ENCODE peak calls at places on chromosomes 16 and 17, in four cellular contexts. C is IMR-90, L is ovary, E is adrenal gland. T is an unnamed sample.
A peak's percentile ranks its signal among the peaks of the same experiment; 100 is the strongest.

GRCh38 chr17:50352072-50352692 is 6.3 kb downstream of the XYLT2 start:
- DNase-seq in C (no peak), L (peak; percentile 43), E (peak; percentile 33), T (no peak)

GRCh38 chr17:73697872-73698271 is 53.6 kb upstream of the SDK2 start:
- DNase-seq in C (no peak), L (no peak), E (no peak), T (no peak)

GRCh38 chr17:66169839-66170238 is 22.1 kb downstream of the CEP112 start:
- DNase-seq in C (no peak), L (no peak), E (no peak), T (no peak)

GRCh38 chr17:1946021-1946932 is 78.9 kb downstream of the RTN4RL1 start:
- DNase-seq in C (no peak), L (no peak), E (no peak), T (no peak)

GRCh38 chr16:57092786-57093301 is 461 bp downstream of the CPNE2 start:
- DNase-seq in C (no peak), L (peak; percentile 32), E (peak; percentile 50), T (peak; percentile 72)

GRCh38 chr17:30788918-30789317 is 35.6 kb downstream of the CRLF3 start:
- DNase-seq in C (peak; percentile 41), L (no peak), E (no peak), T (peak; percentile 40)

GRCh38 chr16:53668869-53669268 is 34.8 kb downstream of the RPGRIP1L start:
- DNase-seq in C (no peak), L (no peak), E (no peak), T (no peak)

GRCh38 chr17:68326681-68327080 is 35.4 kb downstream of the ARSG start:
- DNase-seq in C (peak; percentile 21), L (no peak), E (no peak), T (no peak)

GRCh38 chr17:73308017-73308823 is 3.6 kb downstream of the CDC42EP4 start:
- DNase-seq in C (peak; percentile 93), L (peak; percentile 92), E (peak; percentile 93), T (peak; percentile 93)

GRCh38 chr16:58057126-58057525 is 31.6 kb downstream of the MMP15 start:
- DNase-seq in C (no peak), L (no peak), E (no peak), T (no peak)

GRCh38 chr16:19555938-19556778 is 655 bp downstream of the VPS35L start:
- DNase-seq in C (peak; percentile 26), L (no peak), E (no peak), T (peak; percentile 61)

GRCh38 chr16:68383858-68384257 is 64.5 kb downstream of the SMPD3 start:
- DNase-seq in C (no peak), L (no peak), E (no peak), T (no peak)

GRCh38 chr16:74825941-74826340 is 51.3 kb upstream of the FA2H start:
- DNase-seq in C (no peak), L (no peak), E (no peak), T (no peak)

GRCh38 chr17:43994272-43995149 is 9.9 kb upstream of the NAGS start:
- DNase-seq in C (peak; percentile 37), L (peak; percentile 31), E (peak; percentile 70), T (peak; percentile 88)

GRCh38 chr17:27218719-27219488 is 75.0 kb upstream of the WSB1 start:
- DNase-seq in C (no peak), L (no peak), E (no peak), T (no peak)

GRCh38 chr17:77036841-77037381 is 103.9 kb upstream of the SEC14L1 start:
- DNase-seq in C (no peak), L (no peak), E (no peak), T (no peak)

GRCh38 chr17:7011942-7012254 is 526 bp upstream of the RNASEK start:
- DNase-seq in C (no peak), L (no peak), E (no peak), T (peak; percentile 32)

GRCh38 chr16:67019171-67019570 is 9.8 kb upstream of the CBFB start:
- DNase-seq in C (no peak), L (no peak), E (no peak), T (no peak)

GRCh38 chr17:74797824-74798223 is 21.7 kb upstream of the NAT9 start:
- DNase-seq in C (no peak), L (no peak), E (no peak), T (peak; percentile 23)

GRCh38 chr17:18331879-18332278 is 16.8 kb downstream of the SMCR8 start:
- DNase-seq in C (no peak), L (no peak), E (no peak), T (no peak)

GRCh38 chr16:57683599-57684545 is 10.7 kb upstream of the DRC7 start:
- DNase-seq in C (no peak), L (no peak), E (no peak), T (no peak)

GRCh38 chr16:87235810-87236515 is 81.2 kb downstream of the C16orf95 start:
- DNase-seq in C (no peak), L (no peak), E (no peak), T (no peak)

GRCh38 chr17:2814049-2814448 is 17.8 kb downstream of the RAP1GAP2 start:
- DNase-seq in C (no peak), L (no peak), E (no peak), T (no peak)

GRCh38 chr17:57507828-57508227 is 237.3 kb downstream of the CCDC182 start:
- DNase-seq in C (no peak), L (no peak), E (no peak), T (no peak)

GRCh38 chr16:65500919-65501318 is 379.1 kb upstream of the CDH11 start:
- DNase-seq in C (no peak), L (no peak), E (no peak), T (no peak)

GRCh38 chr17:76097716-76098295 is 5.8 kb downstream of the EXOC7 start:
- DNase-seq in C (no peak), L (no peak), E (no peak), T (no peak)

GRCh38 chr17:29003289-29003688 is 2.5 kb downstream of the SEZ6 start:
- DNase-seq in C (no peak), L (no peak), E (no peak), T (no peak)

GRCh38 chr17:81579298-81579697 is 27.1 kb upstream of the FAAP100 start:
- DNase-seq in C (no peak), L (no peak), E (no peak), T (no peak)
- H3K4me1 ChIP-seq in C (peaks cover 40% of the 10 kb centered on the region), L (peaks cover 11% of the 10 kb centered on the region), E (peaks cover 9% of the 10 kb centered on the region), T (peaks cover 63% of the 10 kb centered on the region)

GRCh38 chr17:82239926-82240505 is 11.2 kb downstream of the SLC16A3 start:
- DNase-seq in C (no peak), L (peak; percentile 19), E (no peak), T (no peak)
- H3K4me1 ChIP-seq in C (peaks cover 50% of the 10 kb centered on the region), L (peaks cover 65% of the 10 kb centered on the region), E (peaks cover 54% of the 10 kb centered on the region), T (peaks cover 38% of the 10 kb centered on the region)

GRCh38 chr16:12204601-12205000 is 228.1 kb downstream of the SNX29 start:
- DNase-seq in C (no peak), L (no peak), E (no peak), T (no peak)

GRCh38 chr16:12207939-12208338 is 231.4 kb downstream of the SNX29 start:
- DNase-seq in C (no peak), L (no peak), E (no peak), T (no peak)

GRCh38 chr16:12206749-12207142 is 230.2 kb downstream of the SNX29 start:
- DNase-seq in C (no peak), L (no peak), E (no peak), T (no peak)

GRCh38 chr16:12205378-12205777 is 228.8 kb downstream of the SNX29 start:
- DNase-seq in C (no peak), L (no peak), E (no peak), T (no peak)

DNA sequence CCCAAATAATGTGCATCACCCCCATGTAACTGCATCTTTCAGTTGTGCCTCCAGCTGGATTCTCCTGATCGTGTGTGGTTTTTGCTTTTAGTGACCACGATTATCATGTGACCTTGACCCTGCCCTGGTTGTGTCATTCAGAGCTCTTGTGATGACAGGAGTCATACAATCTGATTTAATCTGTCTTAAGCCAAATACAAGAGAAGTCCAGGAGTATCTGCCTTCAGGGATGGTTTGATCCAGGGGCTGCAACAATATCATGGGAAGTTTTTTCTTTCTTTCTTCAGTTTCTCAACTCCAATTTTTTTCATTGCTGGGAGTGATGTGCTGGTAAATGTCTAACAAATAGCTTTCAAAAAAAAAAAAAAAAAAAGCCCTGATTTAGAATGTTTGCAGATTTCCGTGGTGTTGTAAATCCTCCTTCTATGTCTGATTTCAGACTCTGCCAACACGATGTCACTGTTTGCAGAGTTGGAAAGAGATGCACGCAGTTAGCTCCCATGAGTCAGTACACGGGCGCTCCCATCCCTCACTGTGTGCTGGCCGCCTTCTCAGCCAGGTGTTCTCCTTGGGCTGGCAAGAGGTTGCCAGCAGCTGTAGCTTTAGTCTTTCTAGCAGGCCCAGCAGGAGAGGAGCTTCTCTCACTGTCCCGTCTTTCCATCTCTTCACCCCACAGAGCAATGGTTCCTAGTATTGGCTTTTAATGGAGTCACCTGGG is 229.7 kb downstream of the SNX29 start:
- DNase-seq in C (no peak), L (no peak), E (no peak), T (no peak)
- H3K4me1 ChIP-seq in C (peaks cover 2% of the 10 kb centered on the region), L (peaks cover 5% of the 10 kb centered on the region), E (no peaks in the 10 kb centered on the region), T (peaks cover 15% of the 10 kb centered on the region)

GRCh38 chr17:40089085-40089895 is 11.1 kb downstream of the NR1D1 start:
- DNase-seq in C (no peak), L (peak; percentile 50), E (no peak), T (no peak)
- H3K4me1 ChIP-seq in C (peaks cover 5% of the 10 kb centered on the region), L (peaks cover 14% of the 10 kb centered on the region), E (peaks cover 8% of the 10 kb centered on the region), T (peaks cover 17% of the 10 kb centered on the region)

T was measured in adipocyte.